ENCODE peak calls at places on chromosome 12, in eight cellular contexts. K is stimulated activated CD8-positive, alpha-beta memory T cell treated with anti-CD3 and anti-CD28 coated beads, Interleukin-2, amount 100 ng/mL, for 1 hour; N is H4; X is PC-9; R is small intestine; V is fibroblast of pulmonary artery; I is fibroblast of lung; D is Right ventricle myocardium superior. U is an unnamed sample.
A peak's percentile ranks its signal among the peaks of the same experiment; 100 is the strongest.

GRCh38 chr12:75720807-75721206 is 209.4 kb upstream of the KRR1 start:
- DNase-seq in V (no peak), N (no peak), K (no peak), X (peak; percentile 54), R (no peak), I (no peak), D (peak; percentile 31), U (no peak)

GRCh38 chr12:120220838-120221575 is 20.1 kb upstream of the RPLP0 start:
- DNase-seq in D (no peak), R (no peak), I (no peak), N (no peak), X (no peak), V (no peak), K (no peak), U (no peak)

GRCh38 chr12:41286426-41286825 is 98.3 kb downstream of the PDZRN4 start:
- DNase-seq in V (no peak), R (no peak), D (no peak), I (no peak), K (no peak), X (no peak), N (peak; percentile 8), U (no peak)

GRCh38 chr12:46382974-46383653 is 10.5 kb upstream of the SLC38A2 start:
- DNase-seq in X (peak; percentile 85), I (peak; percentile 97), N (peak; percentile 94), V (peak; percentile 98), D (peak; percentile 98), R (peak; percentile 97), K (peak; percentile 88), U (peak; percentile 93)

GRCh38 chr12:11730299-11731041 is 81.0 kb downstream of the ETV6 start:
- DNase-seq in N (no peak), K (no peak), R (peak; percentile 92), D (no peak), X (peak; percentile 96), V (no peak), I (no peak), U (no peak)

GRCh38 chr12:49665384-49665783 is 41.8 kb downstream of the FMNL3 start:
- DNase-seq in K (no peak), N (no peak), I (no peak), D (no peak), X (no peak), R (no peak), V (no peak), U (no peak)

GRCh38 chr12:3200032-3200617 is 122.9 kb downstream of the TSPAN9 start:
- DNase-seq in R (peak; percentile 9), X (no peak), V (peak; percentile 50), I (peak; percentile 50), K (no peak), N (no peak), D (peak; percentile 62), U (peak; percentile 77)

GRCh38 chr12:91687052-91688017 is 458.3 kb downstream of the BTG1 start:
- DNase-seq in N (no peak), D (no peak), V (no peak), I (no peak), X (no peak), K (no peak), R (no peak), U (no peak)

GRCh38 chr12:70971395-70971794 is 50.9 kb upstream of the PTPRR start:
- DNase-seq in V (peak; percentile 62), R (no peak), K (no peak), D (no peak), X (no peak), I (peak; percentile 82), N (no peak), U (peak; percentile 15)

GRCh38 chr12:55933158-55933798 is 2.3 kb downstream of the DGKA start:
- DNase-seq in K (no peak), R (peak; percentile 91), X (peak; percentile 93), N (peak; percentile 42), V (no peak), D (no peak), I (peak; percentile 36), U (peak; percentile 47)

GRCh38 chr12:14902465-14902864 is 16.8 kb upstream of the MGP start:
- DNase-seq in V (no peak), K (no peak), X (no peak), D (no peak), I (no peak), R (no peak), N (peak; percentile 27), U (no peak)

GRCh38 chr12:46985816-46986215 is 93.6 kb upstream of the PCED1B start:
- DNase-seq in X (no peak), D (no peak), K (no peak), N (no peak), V (no peak), I (no peak), R (no peak), U (no peak)

GRCh38 chr12:116153096-116153495 is 124.4 kb downstream of the MED13L start:
- DNase-seq in R (no peak), N (no peak), I (no peak), X (no peak), V (no peak), K (no peak), D (no peak), U (no peak)

GRCh38 chr12:68963456-68963859 is 30.5 kb upstream of the CPM start:
- DNase-seq in N (no peak), V (peak; percentile 67), I (no peak), D (no peak), X (no peak), R (no peak), K (no peak), U (peak; percentile 12)

GRCh38 chr12:124632510-124632909 is 65.1 kb upstream of the NCOR2 start:
- DNase-seq in D (no peak), K (no peak), V (peak; percentile 40), I (no peak), R (peak; percentile 50), X (peak; percentile 42), N (no peak), U (no peak)

GRCh38 chr12:50545783-50546182 is 41.0 kb downstream of the DIP2B start:
- DNase-seq in R (peak; percentile 36), D (no peak), V (no peak), X (no peak), I (no peak), K (no peak), N (no peak), U (no peak)

GRCh38 chr12:69739287-69740191 is 879 bp downstream of the RAB3IP start:
- DNase-seq in V (peak; percentile 62), I (peak; percentile 43), K (peak; percentile 22), R (peak; percentile 80), N (peak; percentile 7), D (peak; percentile 58), X (peak; percentile 57), U (peak; percentile 52)

GRCh38 chr12:56775638-56776037 is 12.5 kb downstream of the HSD17B6 start:
- DNase-seq in D (no peak), N (no peak), V (no peak), X (no peak), R (no peak), K (no peak), I (no peak), U (no peak)

GRCh38 chr12:104163631-104164030 is 25.6 kb upstream of the NFYB start:
- DNase-seq in V (no peak), D (no peak), R (no peak), K (no peak), X (no peak), N (no peak), I (no peak), U (no peak)

GRCh38 chr12:79183946-79184345 is 319.4 kb downstream of the SYT1 start:
- DNase-seq in R (no peak), D (no peak), I (peak; percentile 53), K (no peak), X (no peak), N (no peak), V (peak; percentile 55), U (no peak)

GRCh38 chr12:48788852-48789775 is at the start of gene ADCY6:
- DNase-seq in V (peak; percentile 72), X (peak; percentile 61), N (peak; percentile 38), R (peak; percentile 81), D (peak; percentile 87), I (peak; percentile 77), K (no peak), U (peak; percentile 94)

GRCh38 chr12:115956236-115956635 is 321.3 kb downstream of the MED13L start:
- DNase-seq in D (no peak), K (no peak), I (no peak), X (no peak), V (no peak), N (no peak), R (no peak), U (no peak)

GRCh38 chr12:2884810-2885209 is 5.9 kb upstream of the TULP3 start:
- DNase-seq in I (no peak), X (no peak), R (peak; percentile 3), K (no peak), D (no peak), N (no peak), V (no peak), U (no peak)

GRCh38 chr12:11685261-11685660 is 35.8 kb downstream of the ETV6 start:
- DNase-seq in R (no peak), N (no peak), X (no peak), V (no peak), I (no peak), K (no peak), D (no peak), U (no peak)

GRCh38 chr12:49868952-49869815 is 26.3 kb upstream of the BCDIN3D start:
- DNase-seq in R (peak; percentile 21), I (peak; percentile 99), V (peak; percentile 100), X (peak; percentile 92), K (no peak), N (peak; percentile 98), D (peak; percentile 95), U (peak; percentile 88)

GRCh38 chr12:103572312-103572711 is 14.8 kb upstream of the STAB2 start:
- DNase-seq in R (no peak), D (no peak), K (no peak), I (no peak), N (no peak), V (no peak), X (no peak), U (no peak)

GRCh38 chr12:100955139-100955538 is 160.6 kb downstream of the ANO4 start:
- DNase-seq in K (no peak), D (no peak), N (peak; percentile 72), X (no peak), I (peak; percentile 47), V (peak; percentile 72), R (no peak), U (peak; percentile 10)

GRCh38 chr12:131826064-131826928 is 1.9 kb upstream of the MMP17 start:
- DNase-seq in I (no peak), K (no peak), R (no peak), X (no peak), D (no peak), N (no peak), V (no peak), U (no peak)

GRCh38 chr12:64456119-64456518 is 4.2 kb downstream of the TBK1 start:
- DNase-seq in N (no peak), R (no peak), K (no peak), V (no peak), X (no peak), D (no peak), I (no peak), U (no peak)

GRCh38 chr12:104740668-104741067 is 217.4 kb downstream of the SLC41A2 start:
- DNase-seq in X (no peak), I (no peak), R (peak; percentile 18), N (no peak), D (no peak), K (no peak), V (no peak), U (no peak)

GRCh38 chr12:124994435-124994975 is 1.1 kb downstream of the BRI3BP start:
- DNase-seq in R (peak; percentile 91), N (no peak), I (no peak), X (no peak), D (no peak), K (no peak), V (no peak), U (no peak)

GRCh38 chr12:123126294-123127144 is 24.4 kb downstream of the PITPNM2 start:
- DNase-seq in X (peak; percentile 91), R (no peak), I (peak; percentile 97), D (no peak), N (peak; percentile 96), K (no peak), V (peak; percentile 98), U (peak; percentile 95)